ENCODE peak calls at places on chromosomes 1 and 21, in seven cellular contexts. D is endodermal cell; F is DND-41; U is K562; Y is CD4-positive, CD25-positive, alpha-beta regulatory T cell; O is fibroblast of lung; W is CD4-positive, alpha-beta memory T cell. G is an unnamed sample. For H3K4me1 and H3K9me3, the result is how much of the 10 kb centered on the place peaks cover.

GRCh38 chr1:119204169-119204568 is 63.7 kb upstream of the WARS2 start:
- DNase-seq in D (no peak), F (no peak), U (no peak), Y (no peak), O (peak), W (no peak), G (no peak)

GRCh38 chr1:65180977-65181376 is 33.0 kb downstream of the AK4 start:
- DNase-seq in D (no peak), F (no peak), U (peak), Y (no peak), O (no peak), W (no peak), G (no peak)

GRCh38 chr1:54499097-54500029 is 48.7 kb upstream of the ACOT11 start:
- DNase-seq in D (peak), F (peak), U (peak), Y (peak), O (peak), W (peak), G (no peak)

GRCh38 chr1:29933110-29933509 is 696.8 kb downstream of the PTPRU start:
- DNase-seq in D (no peak), F (no peak), U (no peak), Y (no peak), O (no peak), W (no peak), G (no peak)

GRCh38 chr1:243447342-243447741 is 191.5 kb downstream of the SDCCAG8 start:
- DNase-seq in D (no peak), F (peak), U (peak), Y (peak), O (peak), W (no peak), G (no peak)

GRCh38 chr1:58722967-58723366 is 23.1 kb upstream of the MYSM1 start:
- DNase-seq in D (no peak), F (no peak), U (no peak), Y (no peak), O (no peak), W (no peak), G (no peak)

GRCh38 chr1:94646786-94647555 is 105.4 kb upstream of the F3 start:
- DNase-seq in D (no peak), F (no peak), U (no peak), Y (no peak), O (peak), W (no peak), G (no peak)

GRCh38 chr1:97209381-97209780 is 487.8 kb downstream of the PTBP2 start:
- DNase-seq in D (no peak), F (no peak), U (no peak), Y (no peak), O (no peak), W (no peak), G (no peak)

GRCh38 chr1:18974616-18975015 is 18.1 kb upstream of the IFFO2 start:
- DNase-seq in D (no peak), F (no peak), U (no peak), Y (no peak), O (no peak), W (no peak), G (no peak)

GRCh38 chr1:101520302-101520701 is 283.5 kb downstream of the S1PR1 start:
- DNase-seq in D (peak), F (peak), U (peak), Y (peak), O (peak), W (peak), G (peak)

GRCh38 chr1:26281091-26281958 is 1.4 kb downstream of the SH3BGRL3 start:
- DNase-seq in D (no peak), F (no peak), U (no peak), Y (no peak), O (no peak), W (no peak), G (no peak)

GRCh38 chr1:176552217-176552974 is 89.4 kb downstream of the PAPPA2 start:
- DNase-seq in D (no peak), F (no peak), U (no peak), Y (no peak), O (no peak), W (no peak), G (no peak)

GRCh38 chr1:24351918-24352637 is 32.9 kb downstream of the GRHL3 start:
- DNase-seq in D (no peak), F (no peak), U (no peak), Y (peak), O (peak), W (no peak), G (no peak)

GRCh38 chr1:227541796-227542152 is 21.6 kb upstream of the ZNF678 start:
- DNase-seq in D (peak), F (no peak), U (no peak), Y (no peak), O (no peak), W (no peak), G (no peak)

GRCh38 chr1:13798120-13798519 is 98.1 kb downstream of the PRDM2 start:
- DNase-seq in D (no peak), F (no peak), U (no peak), Y (no peak), O (no peak), W (no peak), G (no peak)

GRCh38 chr1:88897070-88897730 is 5.8 kb upstream of the GTF2B start:
- DNase-seq in D (no peak), F (no peak), U (no peak), Y (no peak), O (no peak), W (no peak), G (no peak)

GRCh38 chr21:39003982-39004775 is 179.1 kb downstream of the PSMG1 start:
- DNase-seq in D (peak), F (peak), U (no peak), Y (no peak), O (peak), W (no peak), G (no peak)

GRCh38 chr1:230568008-230568407 is 74.3 kb upstream of the COG2 start:
- DNase-seq in D (peak), F (no peak), U (no peak), Y (peak), O (no peak), W (no peak), G (no peak)

GRCh38 chr1:165289556-165289955 is 67.0 kb downstream of the LMX1A start:
- DNase-seq in D (no peak), F (no peak), U (no peak), Y (no peak), O (no peak), W (no peak), G (no peak)

GRCh38 chr21:24014381-24014780 is 1592.9 kb downstream of the MRPL39 start:
- DNase-seq in D (no peak), F (no peak), U (no peak), Y (no peak), O (no peak), W (no peak), G (no peak)

GRCh38 chr21:44521301-44521927 is 18.6 kb downstream of the KRTAP10-1 start:
- DNase-seq in D (peak), F (no peak), U (no peak), Y (no peak), O (no peak), W (no peak), G (no peak)

GRCh38 chr1:229148041-229148671 is 122.8 kb upstream of the RAB4A start:
- DNase-seq in D (peak), F (no peak), U (peak), Y (no peak), O (no peak), W (no peak), G (no peak)

GRCh38 chr1:205076245-205076761 is 8.0 kb downstream of the TMEM81 start:
- DNase-seq in D (no peak), F (no peak), U (no peak), Y (no peak), O (no peak), W (no peak), G (no peak)

GRCh38 chr1:177872563-177872900 is 97.3 kb downstream of the SEC16B start:
- DNase-seq in D (no peak), F (no peak), U (no peak), Y (no peak), O (no peak), W (no peak), G (no peak)

GRCh38 chr1:7374761-7375160 is 396.3 kb upstream of the VAMP3 start:
- DNase-seq in D (peak), F (no peak), U (no peak), Y (no peak), O (no peak), W (no peak), G (no peak)

GRCh38 chr1:84298336-84298687 is 3.2 kb upstream of the SAMD13 start:
- DNase-seq in D (peak), F (peak), U (peak), Y (peak), O (peak), W (peak), G (no peak)

GRCh38 chr1:33081554-33082305 is 777 bp downstream of the AZIN2 start:
- DNase-seq in D (peak), F (no peak), U (no peak), Y (no peak), O (no peak), W (no peak), G (no peak)

GRCh38 chr1:13960376-13960987 is 260.5 kb downstream of the PRDM2 start:
- DNase-seq in D (peak), F (peak), U (peak), Y (peak), O (peak), W (peak), G (peak)

GRCh38 chr1:83889707-83890106 is 109.2 kb downstream of the TTLL7 start:
- DNase-seq in D (no peak), F (no peak), U (no peak), Y (no peak), O (peak), W (no peak), G (no peak)

GRCh38 chr1:156320560-156320959 is 17.5 kb downstream of the CCT3 start:
- DNase-seq in D (no peak), F (no peak), U (no peak), Y (no peak), O (no peak), W (no peak), G (no peak)

GRCh38 chr21:42247716-42248115 is 28.8 kb downstream of the ABCG1 start:
- DNase-seq in D (no peak), F (no peak), U (no peak), Y (no peak), O (no peak), W (no peak), G (no peak)

GRCh38 chr21:26844258-26845065 is 747 bp downstream of the ADAMTS1 start:
- DNase-seq in D (peak), F (no peak), U (no peak), Y (no peak), O (peak), W (no peak), G (no peak)

GRCh38 chr21:35102488-35103407 is 53.6 kb upstream of the RUNX1 start:
- DNase-seq in D (no peak), F (peak), U (peak), Y (peak), O (peak), W (peak), G (no peak)

GRCh38 chr21:37224861-37225260 is 42.3 kb downstream of the VPS26C start:
- DNase-seq in D (no peak), F (peak), U (no peak), Y (peak), O (no peak), W (no peak), G (no peak)

GRCh38 chr1:22031214-22031962 is 21.1 kb upstream of the CDC42 start:
- DNase-seq in D (no peak), F (no peak), U (no peak), Y (peak), O (no peak), W (peak), G (no peak)

GRCh38 chr1:182056596-182057366 is 4.7 kb downstream of the ZNF648 start:
- DNase-seq in D (peak), F (no peak), U (no peak), Y (peak), O (no peak), W (no peak), G (no peak)

GRCh38 chr1:87953109-87953508 is 624.4 kb downstream of the LMO4 start:
- DNase-seq in D (no peak), F (no peak), U (no peak), Y (no peak), O (no peak), W (no peak), G (no peak)

GRCh38 chr1:87362834-87363426 is 34.2 kb downstream of the LMO4 start:
- DNase-seq in D (no peak), F (no peak), U (no peak), Y (no peak), O (no peak), W (no peak), G (no peak)

DNA sequence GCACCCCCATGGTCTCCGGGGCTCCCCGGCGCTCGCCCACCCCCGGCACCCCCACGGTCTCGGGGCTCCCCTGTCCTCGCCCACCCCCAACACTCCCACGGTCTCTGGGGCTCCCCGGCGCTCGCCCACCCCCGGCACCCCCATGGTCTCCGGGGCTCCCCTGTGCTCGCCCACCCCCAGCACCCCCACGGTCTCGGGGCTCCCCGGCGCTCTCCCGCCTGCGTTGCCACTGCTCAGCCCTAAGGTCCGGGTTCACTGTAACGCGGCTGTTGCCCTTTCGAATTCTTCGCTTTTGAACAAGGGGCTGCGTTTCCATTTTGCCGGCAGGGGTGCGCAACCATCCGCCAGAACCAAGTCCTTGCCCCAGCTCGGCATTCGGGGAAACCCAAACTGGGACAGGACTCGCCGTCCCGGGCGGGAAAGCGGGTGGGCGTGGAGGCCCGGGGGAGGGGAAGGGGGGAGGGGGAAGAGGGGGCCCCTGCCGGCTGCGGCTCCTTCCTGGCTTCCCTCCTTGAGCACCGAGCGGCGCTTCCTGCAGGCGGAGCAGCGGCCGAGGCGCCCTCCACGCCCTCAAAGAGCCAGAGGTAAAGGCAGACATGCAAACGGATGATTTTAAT is 5.3 kb upstream of the FTCD start:
- DNase-seq in D (no peak), F (no peak), U (no peak), Y (peak), O (no peak), W (peak), G (no peak)
- H3K4me1 ChIP-seq in D (under half), F (under half), U (under half), Y (under half), O (under half), W (under half), G (under half)

DNA sequence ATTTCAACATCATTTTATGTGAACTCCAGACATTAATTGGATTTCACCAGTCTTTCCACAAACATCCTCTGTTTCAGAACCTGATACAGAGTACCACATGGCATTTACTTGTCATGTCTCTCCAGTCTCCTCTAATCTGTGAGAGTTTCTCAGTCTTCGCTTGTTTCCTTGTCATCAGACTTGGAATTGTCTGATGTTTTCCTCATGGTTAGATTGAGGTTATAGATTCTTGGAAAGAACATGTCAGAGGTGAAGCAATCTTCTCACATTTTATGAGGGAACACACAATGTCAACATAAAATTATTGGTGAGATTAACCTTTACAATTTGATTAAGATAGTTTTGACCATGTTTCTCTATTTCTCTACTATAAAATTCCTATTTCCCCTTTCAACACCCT is 74.9 kb upstream of the TMPRSS15 start:
- DNase-seq in D (no peak), F (no peak), U (no peak), Y (no peak), O (no peak), W (no peak), G (no peak)
- H3K9me3 ChIP-seq in D (under half), F (under half), U (under half), Y (under half), O (under half), W (under half), G (under half)

DNA sequence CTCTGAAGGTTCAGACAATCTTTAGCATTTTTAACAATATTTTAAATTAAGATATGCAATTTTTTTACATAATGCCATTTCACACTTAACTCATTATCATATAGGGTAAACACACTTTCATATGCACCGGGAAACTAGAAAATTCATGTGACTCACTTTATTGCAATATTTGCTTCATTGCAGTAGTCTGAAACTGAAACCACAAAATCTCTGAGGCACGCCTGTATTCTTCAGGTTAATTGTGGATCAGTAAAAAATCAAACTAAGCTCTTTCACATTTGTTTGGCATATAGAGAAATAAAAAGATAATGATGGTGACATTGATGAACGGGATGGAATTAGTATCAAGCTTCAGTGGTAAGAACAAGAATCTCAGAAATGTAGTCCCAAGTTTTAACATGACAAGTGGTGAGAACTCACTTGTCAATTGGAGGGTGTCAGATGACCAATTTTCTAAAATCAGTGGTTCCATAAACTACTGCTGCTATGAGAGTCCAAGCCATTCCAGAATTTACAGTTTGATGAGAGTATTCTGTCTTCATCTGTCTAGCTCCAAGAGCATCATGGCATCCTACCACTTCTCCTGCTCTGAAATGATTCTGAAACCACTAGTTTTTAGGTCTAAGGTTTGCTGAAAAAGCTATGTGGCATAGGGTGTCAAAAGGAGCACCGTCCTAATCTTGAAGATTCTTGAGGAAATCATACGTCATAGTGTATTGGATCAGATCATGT is 281.0 kb downstream of the PTPRC start:
- DNase-seq in D (no peak), F (no peak), U (no peak), Y (peak), O (no peak), W (no peak), G (no peak)
- H3K4me1 ChIP-seq in D (under half), F (half or more), U (under half), Y (half or more), O (under half), W (half or more), G (under half)

GRCh38 chr21:25313891-25314646 is 293.2 kb downstream of the MRPL39 start:
- DNase-seq in D (no peak), F (no peak), U (no peak), Y (no peak), O (peak), W (no peak), G (no peak)
- H3K9me3 ChIP-seq in D (under half), F (under half), U (under half), Y (under half), O (under half), W (under half), G (under half)